ENCODE peak calls at places on chromosomes 4 and X, in eight cellular contexts. P, M, S, R, Y, Z, O and E are unnamed samples.
A peak's percentile ranks its signal among the peaks of the same experiment; 100 is the strongest.

GRCh38 chr4:107825072-107825789 is 499 bp downstream of the SGMS2 start:
- DNase-seq in S (no peak), R (peak; percentile 45), O (peak; percentile 63), P (peak; percentile 78), M (peak; percentile 58), Z (no peak), Y (peak; percentile 41), E (no peak)

GRCh38 chrX:19912-20571 is 261.1 kb upstream of the PLCXD1 start:
- DNase-seq in M (peak; percentile 8), Y (no peak), O (no peak), S (no peak), R (no peak), Z (no peak), P (peak; percentile 13), E (no peak)

GRCh38 chr4:19945979-19946380 is 305.7 kb upstream of the SLIT2 start:
- DNase-seq in S (no peak), P (peak; percentile 93), R (peak; percentile 99), M (peak; percentile 90), Y (no peak), Z (no peak), O (no peak), E (peak; percentile 94)

GRCh38 chr4:128583753-128584712 is 225.5 kb upstream of the JADE1 start:
- DNase-seq in Z (no peak), P (peak; percentile 27), M (no peak), R (peak; percentile 74), Y (no peak), O (no peak), S (no peak), E (no peak)

GRCh38 chr4:180456928-180457327 is 1786.3 kb upstream of the TENM3 start:
- DNase-seq in P (no peak), S (no peak), Z (no peak), Y (no peak), M (no peak), O (no peak), R (no peak), E (no peak)

GRCh38 chr4:22435652-22436051 is 80.2 kb downstream of the ADGRA3 start:
- DNase-seq in S (no peak), R (no peak), O (no peak), Z (no peak), P (no peak), M (no peak), Y (no peak), E (no peak)

GRCh38 chrX:15908891-15909290 is 54.3 kb upstream of the AP1S2 start:
- DNase-seq in R (no peak), P (no peak), O (no peak), S (no peak), M (no peak), Y (no peak), Z (no peak), E (no peak)

GRCh38 chr4:139904406-139904805 is 238.8 kb downstream of the MGST2 start:
- DNase-seq in S (no peak), P (no peak), R (no peak), O (no peak), M (no peak), Y (no peak), Z (no peak), E (no peak)

GRCh38 chr4:72313121-72313520 is 255.9 kb downstream of the ADAMTS3 start:
- DNase-seq in R (no peak), Z (no peak), P (peak; percentile 29), M (no peak), S (no peak), O (no peak), Y (no peak), E (no peak)

GRCh38 chrX:125439194-125439849 is 119.7 kb downstream of the TEX13C start:
- DNase-seq in M (no peak), Z (no peak), O (no peak), Y (no peak), P (no peak), R (no peak), S (no peak), E (no peak)

GRCh38 chr4:76495166-76495565 is 60.1 kb downstream of the SHROOM3 start:
- DNase-seq in S (no peak), M (no peak), O (no peak), P (no peak), Z (no peak), R (no peak), Y (no peak), E (no peak)

GRCh38 chr4:25161599-25161960 is 1.3 kb upstream of the SEPSECS start:
- DNase-seq in Y (no peak), Z (no peak), R (peak; percentile 20), S (no peak), P (peak; percentile 50), M (no peak), O (no peak), E (no peak)
- H3K27ac ChIP-seq in Y (no peak overlapping the region), Z (peak overlapping the region; percentile 24), R (peak overlapping the region; percentile 91), S (peak overlapping the region; percentile 98), P (peak overlapping the region; percentile 85), M (peak overlapping the region; percentile 83), O (peak overlapping the region; percentile 96), E (no peak overlapping the region)

GRCh38 chrX:13074297-13075262 is 30.2 kb upstream of the FAM9C start:
- DNase-seq in R (no peak), M (no peak), P (no peak), Y (no peak), Z (no peak), S (no peak), O (no peak), E (no peak)
- H3K27ac ChIP-seq in R (no peak overlapping the region), M (no peak overlapping the region), P (no peak overlapping the region), Y (no peak overlapping the region), Z (no peak overlapping the region), S (no peak overlapping the region), O (no peak overlapping the region), E (no peak overlapping the region)

DNA sequence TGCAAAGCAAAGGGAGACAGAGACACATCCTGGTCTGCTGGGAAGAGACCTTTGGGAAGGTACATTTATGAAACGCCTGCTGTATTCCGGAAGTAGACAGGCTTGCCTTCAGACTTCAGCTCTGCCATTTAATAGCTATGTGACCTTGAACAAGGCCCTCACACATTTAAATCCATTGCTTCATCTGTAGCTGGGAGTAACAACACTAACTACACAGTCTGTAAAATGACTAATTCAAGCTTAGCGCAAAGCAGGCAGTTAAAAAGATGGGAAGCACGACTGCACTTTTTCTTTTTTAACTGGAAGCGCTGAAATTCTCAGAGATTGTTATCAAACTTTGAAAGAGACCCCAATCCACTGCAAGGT is 121.0 kb downstream of the AFAP1 start:
- DNase-seq in O (no peak), M (no peak), Z (no peak), R (no peak), Y (no peak), P (no peak), S (no peak), E (no peak)
- H3K27ac ChIP-seq in O (no peak overlapping the region), M (no peak overlapping the region), Z (no peak overlapping the region), R (no peak overlapping the region), Y (no peak overlapping the region), P (peak overlapping the region; percentile 80), S (no peak overlapping the region), E (no peak overlapping the region)

GRCh38 chrX:9149831-9150230 is 115.9 kb upstream of the FAM9B start:
- DNase-seq in O (no peak), P (peak; percentile 35), R (peak; percentile 31), M (no peak), Z (no peak), Y (no peak), S (no peak), E (no peak)
- H3K27ac ChIP-seq in O (no peak overlapping the region), P (peak overlapping the region; percentile 90), R (peak overlapping the region; percentile 36), M (no peak overlapping the region), Z (no peak overlapping the region), Y (no peak overlapping the region), S (no peak overlapping the region), E (no peak overlapping the region)

DNA sequence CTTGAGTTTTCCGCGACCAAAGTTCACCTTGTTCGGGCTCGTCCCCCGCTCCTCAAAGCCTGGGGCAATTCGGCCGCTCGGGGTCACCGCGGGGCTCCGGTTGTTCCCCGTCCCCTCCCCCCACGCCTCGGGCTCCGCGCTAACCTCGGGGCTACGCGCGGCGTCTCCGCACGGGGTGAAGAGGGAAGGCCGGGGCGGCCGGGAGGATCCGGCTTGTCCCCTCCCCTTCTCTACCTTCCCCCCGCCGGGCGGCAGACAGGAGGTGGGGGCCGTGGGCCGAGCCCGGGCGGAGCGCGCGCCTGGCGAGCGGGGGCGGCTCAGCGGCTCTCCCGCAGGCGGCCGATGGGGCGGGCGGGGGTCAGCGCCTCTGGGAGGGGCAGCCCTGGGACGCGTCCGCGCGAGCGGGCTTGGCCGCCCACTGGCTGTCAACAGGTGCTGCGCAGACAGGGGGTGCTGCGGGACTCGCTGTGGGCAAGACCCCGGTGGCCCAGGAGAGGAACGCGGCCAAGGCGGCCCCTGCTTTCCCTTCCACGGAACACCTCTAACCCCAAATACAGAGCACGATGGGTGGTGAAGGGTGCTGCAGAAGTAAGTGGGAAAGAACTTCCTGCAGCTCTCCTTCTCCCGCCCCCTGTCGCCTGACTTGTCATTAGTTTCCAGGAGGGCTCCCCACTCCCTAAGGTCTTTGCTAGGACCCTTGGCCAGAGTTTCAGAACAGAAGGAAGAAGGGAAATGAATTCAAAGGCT is at the start of gene PDGFC:
- DNase-seq in S (peak; percentile 92), M (peak; percentile 85), Z (peak; percentile 93), P (peak; percentile 79), R (peak; percentile 64), Y (peak; percentile 75), O (peak; percentile 87), E (no peak)
- H3K27ac ChIP-seq in S (peak within 1 kb of the TSS; percentile 89), M (peak within 1 kb of the TSS; percentile 81), Z (peak within 1 kb of the TSS; percentile 98), P (peak within 1 kb of the TSS; percentile 28), R (peak within 1 kb of the TSS; percentile 89), Y (no peak within 1 kb of the TSS), O (peak within 1 kb of the TSS; percentile 91), E (peak within 1 kb of the TSS; percentile 81)

DNA sequence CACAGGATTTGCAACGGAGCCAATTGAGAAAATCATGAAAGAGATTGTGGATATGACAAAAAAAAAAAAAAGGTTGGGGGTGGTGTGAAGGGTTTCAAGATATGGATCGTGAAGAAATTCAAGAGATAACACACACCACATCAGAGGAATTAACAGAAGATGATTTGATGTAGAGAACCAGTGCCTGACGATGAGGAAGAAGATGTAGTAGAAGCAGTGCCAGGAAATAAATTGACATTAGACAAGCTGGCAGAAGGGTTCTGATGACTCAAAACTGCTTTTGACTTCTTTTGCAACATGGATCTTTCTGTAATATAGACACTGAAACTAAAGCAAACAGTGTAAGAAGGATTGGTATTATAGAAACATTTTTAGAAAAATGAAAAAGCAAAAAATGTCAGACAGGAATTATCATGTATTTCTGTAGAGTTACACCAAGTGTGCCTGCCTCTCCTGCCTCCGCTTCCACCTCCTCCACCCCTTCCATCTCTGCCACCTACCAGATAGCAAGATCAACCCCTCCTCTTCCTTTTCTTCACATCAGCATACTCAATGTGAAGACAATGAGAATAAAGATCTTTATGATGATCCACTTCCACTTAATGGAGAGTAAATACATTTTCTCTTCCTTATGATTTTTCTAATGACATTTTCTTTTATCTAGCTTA is 127.5 kb upstream of the OTUD4 start:
- DNase-seq in M (no peak), O (no peak), S (no peak), Y (no peak), R (no peak), Z (no peak), P (peak; percentile 26), E (no peak)
- H3K27ac ChIP-seq in M (no peak overlapping the region), O (no peak overlapping the region), S (no peak overlapping the region), Y (no peak overlapping the region), R (no peak overlapping the region), Z (no peak overlapping the region), P (no peak overlapping the region), E (no peak overlapping the region)

DNA sequence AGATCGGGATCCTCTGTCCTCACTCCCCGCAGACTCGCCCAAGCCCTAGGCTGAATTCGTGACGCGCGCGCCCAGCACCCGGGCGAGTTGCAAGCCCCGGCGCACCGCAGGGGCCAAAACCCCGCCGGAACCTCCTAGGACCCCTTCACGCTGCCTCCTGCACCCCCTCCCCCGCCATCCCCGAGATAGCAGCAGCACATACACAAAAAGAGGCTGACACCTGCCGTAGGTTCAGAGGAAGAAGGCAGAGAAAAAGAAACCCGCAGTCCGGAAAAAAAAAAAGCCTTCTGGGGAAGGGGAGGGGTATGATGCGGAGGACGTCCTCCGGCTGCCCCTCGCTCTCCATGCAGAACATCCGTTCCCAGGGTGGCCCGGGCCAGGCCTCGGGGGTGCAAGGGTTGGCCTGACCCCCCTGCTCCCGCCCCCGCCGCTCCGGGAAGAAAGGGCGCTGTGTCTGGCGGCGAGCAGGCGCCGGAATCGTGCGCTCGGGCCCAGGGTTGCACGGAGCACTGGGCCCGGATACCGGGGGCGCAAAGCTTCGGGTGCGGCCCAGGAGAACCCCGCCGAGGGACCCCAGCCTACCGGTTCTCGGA is 2.5 kb downstream of the NLGN4X start:
- DNase-seq in Y (peak; percentile 33), O (no peak), S (peak; percentile 52), M (no peak), P (no peak), Z (peak; percentile 73), R (no peak), E (no peak)
- H3K27ac ChIP-seq in Y (peak overlapping the region; percentile 80), O (no peak overlapping the region), S (no peak overlapping the region), M (no peak overlapping the region), P (no peak overlapping the region), Z (no peak overlapping the region), R (no peak overlapping the region), E (no peak overlapping the region)